ENCODE peak calls at places on chromosome 13, in ten cellular contexts. One of them, this sample, is unnamed.

GRCh38 chr13:25462301-25463125 is 90.7 kb downstream of the ATP8A2 start:
- DNase-seq in breast epithelium: no peak
- DNase-seq in lower lobe of right lung: no peak
- DNase-seq in HTR-8/SVneo: no peak
- DNase-seq in OCI-LY7: no peak
- DNase-seq in posterior cingulate gyrus: no peak
- DNase-seq in EL: peak
- DNase-seq in stromal cell of bone marrow: no peak
- DNase-seq in Panc1: no peak
- DNase-seq in non-pigmented ciliary epithelial cell: no peak
- DNase-seq in this sample: no peak

GRCh38 chr13:79679334-79679733 is 198.4 kb downstream of the NDFIP2 start:
- DNase-seq in breast epithelium: peak
- DNase-seq in lower lobe of right lung: peak
- DNase-seq in HTR-8/SVneo: peak
- DNase-seq in OCI-LY7: peak
- DNase-seq in posterior cingulate gyrus: peak
- DNase-seq in EL: peak
- DNase-seq in stromal cell of bone marrow: peak
- DNase-seq in Panc1: peak
- DNase-seq in non-pigmented ciliary epithelial cell: peak
- DNase-seq in this sample: no peak

GRCh38 chr13:28204043-28204442 is 65.7 kb downstream of the PAN3 start:
- DNase-seq in breast epithelium: no peak
- DNase-seq in lower lobe of right lung: no peak
- DNase-seq in HTR-8/SVneo: no peak
- DNase-seq in OCI-LY7: no peak
- DNase-seq in posterior cingulate gyrus: no peak
- DNase-seq in EL: no peak
- DNase-seq in stromal cell of bone marrow: no peak
- DNase-seq in Panc1: no peak
- DNase-seq in non-pigmented ciliary epithelial cell: no peak
- DNase-seq in this sample: no peak

GRCh38 chr13:109955598-109955997 is 169.2 kb upstream of the IRS2 start:
- DNase-seq in breast epithelium: no peak
- DNase-seq in lower lobe of right lung: no peak
- DNase-seq in HTR-8/SVneo: no peak
- DNase-seq in OCI-LY7: no peak
- DNase-seq in posterior cingulate gyrus: no peak
- DNase-seq in EL: no peak
- DNase-seq in stromal cell of bone marrow: no peak
- DNase-seq in Panc1: no peak
- DNase-seq in non-pigmented ciliary epithelial cell: no peak
- DNase-seq in this sample: no peak

GRCh38 chr13:94267581-94267980 is 211.9 kb downstream of the DCT start:
- DNase-seq in breast epithelium: no peak
- DNase-seq in lower lobe of right lung: no peak
- DNase-seq in HTR-8/SVneo: no peak
- DNase-seq in OCI-LY7: no peak
- DNase-seq in posterior cingulate gyrus: no peak
- DNase-seq in EL: no peak
- DNase-seq in stromal cell of bone marrow: no peak
- DNase-seq in Panc1: no peak
- DNase-seq in non-pigmented ciliary epithelial cell: no peak
- DNase-seq in this sample: no peak

GRCh38 chr13:109481046-109481445 is 305.3 kb downstream of the IRS2 start:
- DNase-seq in breast epithelium: no peak
- DNase-seq in lower lobe of right lung: no peak
- DNase-seq in HTR-8/SVneo: no peak
- DNase-seq in OCI-LY7: no peak
- DNase-seq in posterior cingulate gyrus: no peak
- DNase-seq in EL: peak
- DNase-seq in stromal cell of bone marrow: peak
- DNase-seq in Panc1: no peak
- DNase-seq in non-pigmented ciliary epithelial cell: peak
- DNase-seq in this sample: no peak

GRCh38 chr13:32010137-32010536 is 21.4 kb upstream of the FRY start:
- DNase-seq in breast epithelium: no peak
- DNase-seq in lower lobe of right lung: no peak
- DNase-seq in HTR-8/SVneo: no peak
- DNase-seq in OCI-LY7: no peak
- DNase-seq in posterior cingulate gyrus: no peak
- DNase-seq in EL: no peak
- DNase-seq in stromal cell of bone marrow: no peak
- DNase-seq in Panc1: no peak
- DNase-seq in non-pigmented ciliary epithelial cell: no peak
- DNase-seq in this sample: no peak

GRCh38 chr13:36904219-36904618 is 15.8 kb downstream of the SMAD9 start:
- DNase-seq in breast epithelium: no peak
- DNase-seq in lower lobe of right lung: no peak
- DNase-seq in HTR-8/SVneo: no peak
- DNase-seq in OCI-LY7: no peak
- DNase-seq in posterior cingulate gyrus: no peak
- DNase-seq in EL: no peak
- DNase-seq in stromal cell of bone marrow: no peak
- DNase-seq in Panc1: no peak
- DNase-seq in non-pigmented ciliary epithelial cell: no peak
- DNase-seq in this sample: no peak

GRCh38 chr13:25440081-25440480 is 68.3 kb downstream of the ATP8A2 start:
- DNase-seq in breast epithelium: no peak
- DNase-seq in lower lobe of right lung: no peak
- DNase-seq in HTR-8/SVneo: no peak
- DNase-seq in OCI-LY7: no peak
- DNase-seq in posterior cingulate gyrus: no peak
- DNase-seq in EL: no peak
- DNase-seq in stromal cell of bone marrow: no peak
- DNase-seq in Panc1: no peak
- DNase-seq in non-pigmented ciliary epithelial cell: no peak
- DNase-seq in this sample: no peak

GRCh38 chr13:52695856-52696255 is 43.2 kb downstream of the SUGT1 start:
- DNase-seq in breast epithelium: no peak
- DNase-seq in lower lobe of right lung: no peak
- DNase-seq in HTR-8/SVneo: no peak
- DNase-seq in OCI-LY7: no peak
- DNase-seq in posterior cingulate gyrus: no peak
- DNase-seq in EL: peak
- DNase-seq in stromal cell of bone marrow: peak
- DNase-seq in Panc1: no peak
- DNase-seq in non-pigmented ciliary epithelial cell: peak
- DNase-seq in this sample: no peak

GRCh38 chr13:50167224-50167947 is 152.1 kb downstream of the KCNRG start:
- DNase-seq in breast epithelium: no peak
- DNase-seq in lower lobe of right lung: no peak
- DNase-seq in HTR-8/SVneo: no peak
- DNase-seq in OCI-LY7: no peak
- DNase-seq in posterior cingulate gyrus: no peak
- DNase-seq in EL: no peak
- DNase-seq in stromal cell of bone marrow: no peak
- DNase-seq in Panc1: no peak
- DNase-seq in non-pigmented ciliary epithelial cell: no peak
- DNase-seq in this sample: no peak

GRCh38 chr13:57673197-57673596 is 41.7 kb downstream of the PCDH17 start:
- DNase-seq in breast epithelium: no peak
- DNase-seq in lower lobe of right lung: no peak
- DNase-seq in HTR-8/SVneo: no peak
- DNase-seq in OCI-LY7: no peak
- DNase-seq in posterior cingulate gyrus: no peak
- DNase-seq in EL: no peak
- DNase-seq in stromal cell of bone marrow: no peak
- DNase-seq in Panc1: no peak
- DNase-seq in non-pigmented ciliary epithelial cell: no peak
- DNase-seq in this sample: no peak

GRCh38 chr13:107441279-107441678 is 774.1 kb downstream of the LIG4 start:
- DNase-seq in breast epithelium: no peak
- DNase-seq in lower lobe of right lung: no peak
- DNase-seq in HTR-8/SVneo: peak
- DNase-seq in OCI-LY7: no peak
- DNase-seq in posterior cingulate gyrus: no peak
- DNase-seq in EL: peak
- DNase-seq in stromal cell of bone marrow: peak
- DNase-seq in Panc1: no peak
- DNase-seq in non-pigmented ciliary epithelial cell: peak
- DNase-seq in this sample: no peak

GRCh38 chr13:66992183-66992582 is 238.0 kb downstream of the PCDH9 start:
- DNase-seq in breast epithelium: no peak
- DNase-seq in lower lobe of right lung: no peak
- DNase-seq in HTR-8/SVneo: no peak
- DNase-seq in OCI-LY7: peak
- DNase-seq in posterior cingulate gyrus: peak
- DNase-seq in EL: peak
- DNase-seq in stromal cell of bone marrow: peak
- DNase-seq in Panc1: no peak
- DNase-seq in non-pigmented ciliary epithelial cell: no peak
- DNase-seq in this sample: no peak

GRCh38 chr13:85771856-85772255 is 27.4 kb downstream of the SLITRK6 start:
- DNase-seq in breast epithelium: no peak
- DNase-seq in lower lobe of right lung: no peak
- DNase-seq in HTR-8/SVneo: no peak
- DNase-seq in OCI-LY7: no peak
- DNase-seq in posterior cingulate gyrus: no peak
- DNase-seq in EL: no peak
- DNase-seq in stromal cell of bone marrow: no peak
- DNase-seq in Panc1: no peak
- DNase-seq in non-pigmented ciliary epithelial cell: no peak
- DNase-seq in this sample: no peak

GRCh38 chr13:80033286-80033685 is 307.6 kb downstream of the SPRY2 start:
- DNase-seq in breast epithelium: no peak
- DNase-seq in lower lobe of right lung: no peak
- DNase-seq in HTR-8/SVneo: no peak
- DNase-seq in OCI-LY7: no peak
- DNase-seq in posterior cingulate gyrus: no peak
- DNase-seq in EL: no peak
- DNase-seq in stromal cell of bone marrow: peak
- DNase-seq in Panc1: no peak
- DNase-seq in non-pigmented ciliary epithelial cell: no peak
- DNase-seq in this sample: no peak

GRCh38 chr13:80339841-80340642 is 884 bp downstream of the SPRY2 start:
- DNase-seq in breast epithelium: no peak
- DNase-seq in lower lobe of right lung: peak
- DNase-seq in HTR-8/SVneo: no peak
- DNase-seq in OCI-LY7: no peak
- DNase-seq in posterior cingulate gyrus: peak
- DNase-seq in EL: peak
- DNase-seq in stromal cell of bone marrow: no peak
- DNase-seq in Panc1: no peak
- DNase-seq in non-pigmented ciliary epithelial cell: no peak
- DNase-seq in this sample: peak

GRCh38 chr13:21849323-21849722 is 178.4 kb downstream of the FGF9 start:
- DNase-seq in breast epithelium: no peak
- DNase-seq in lower lobe of right lung: no peak
- DNase-seq in HTR-8/SVneo: no peak
- DNase-seq in OCI-LY7: peak
- DNase-seq in posterior cingulate gyrus: no peak
- DNase-seq in EL: no peak
- DNase-seq in stromal cell of bone marrow: no peak
- DNase-seq in Panc1: peak
- DNase-seq in non-pigmented ciliary epithelial cell: no peak
- DNase-seq in this sample: no peak

GRCh38 chr13:85995788-85996418 is 196.7 kb upstream of the SLITRK6 start:
- DNase-seq in breast epithelium: no peak
- DNase-seq in lower lobe of right lung: no peak
- DNase-seq in HTR-8/SVneo: no peak
- DNase-seq in OCI-LY7: no peak
- DNase-seq in posterior cingulate gyrus: no peak
- DNase-seq in EL: no peak
- DNase-seq in stromal cell of bone marrow: no peak
- DNase-seq in Panc1: no peak
- DNase-seq in non-pigmented ciliary epithelial cell: no peak
- DNase-seq in this sample: no peak

GRCh38 chr13:20393273-20394235 is 132.1 kb downstream of the CRYL1 start:
- DNase-seq in breast epithelium: no peak
- DNase-seq in lower lobe of right lung: no peak
- DNase-seq in HTR-8/SVneo: no peak
- DNase-seq in OCI-LY7: no peak
- DNase-seq in posterior cingulate gyrus: no peak
- DNase-seq in EL: no peak
- DNase-seq in stromal cell of bone marrow: no peak
- DNase-seq in Panc1: no peak
- DNase-seq in non-pigmented ciliary epithelial cell: no peak
- DNase-seq in this sample: no peak

GRCh38 chr13:107678075-107678689 is 537.2 kb downstream of the LIG4 start:
- DNase-seq in breast epithelium: no peak
- DNase-seq in lower lobe of right lung: no peak
- DNase-seq in HTR-8/SVneo: peak
- DNase-seq in OCI-LY7: no peak
- DNase-seq in posterior cingulate gyrus: no peak
- DNase-seq in EL: no peak
- DNase-seq in stromal cell of bone marrow: no peak
- DNase-seq in Panc1: no peak
- DNase-seq in non-pigmented ciliary epithelial cell: no peak
- DNase-seq in this sample: no peak

GRCh38 chr13:101127741-101128353 is 288.5 kb downstream of the NALCN start:
- DNase-seq in breast epithelium: no peak
- DNase-seq in lower lobe of right lung: no peak
- DNase-seq in HTR-8/SVneo: peak
- DNase-seq in OCI-LY7: peak
- DNase-seq in posterior cingulate gyrus: peak
- DNase-seq in EL: peak
- DNase-seq in stromal cell of bone marrow: peak
- DNase-seq in Panc1: no peak
- DNase-seq in non-pigmented ciliary epithelial cell: no peak
- DNase-seq in this sample: no peak

GRCh38 chr13:102591988-102592781 is 4.6 kb upstream of the TPP2 start:
- DNase-seq in breast epithelium: peak
- DNase-seq in lower lobe of right lung: peak
- DNase-seq in HTR-8/SVneo: peak
- DNase-seq in OCI-LY7: peak
- DNase-seq in posterior cingulate gyrus: peak
- DNase-seq in EL: peak
- DNase-seq in stromal cell of bone marrow: peak
- DNase-seq in Panc1: peak
- DNase-seq in non-pigmented ciliary epithelial cell: no peak
- DNase-seq in this sample: peak

GRCh38 chr13:79508224-79508961 is 27.4 kb downstream of the NDFIP2 start:
- DNase-seq in breast epithelium: no peak
- DNase-seq in lower lobe of right lung: no peak
- DNase-seq in HTR-8/SVneo: no peak
- DNase-seq in OCI-LY7: no peak
- DNase-seq in posterior cingulate gyrus: no peak
- DNase-seq in EL: no peak
- DNase-seq in stromal cell of bone marrow: no peak
- DNase-seq in Panc1: no peak
- DNase-seq in non-pigmented ciliary epithelial cell: no peak
- DNase-seq in this sample: no peak